ENCODE peak calls at places on chromosomes 1 and 21, in seven cellular contexts. M is AG04450; L is PC-3; J is stimulated activated CD4-positive, alpha-beta T cell treated with anti-CD3 and anti-CD28 coated beads, TNF-alpha, amount 100 ng/mL, for 4 hours; X is brain microvascular endothelial cell; D is kidney tubule cell; F is NCI-H2081. G is an unnamed sample.

GRCh38 chr1:27290586-27290985 is 31.4 kb upstream of the TMEM222 start:
- DNase-seq in M (no peak), F (no peak), D (no peak), X (no peak), L (no peak), J (no peak), G (no peak)

GRCh38 chr1:8858112-8858668 is 20.3 kb downstream of the ENO1 start:
- DNase-seq in X (peak; percentile 88), D (peak; percentile 84), M (no peak), F (no peak), L (peak; percentile 80), J (no peak), G (no peak)

GRCh38 chr1:24902471-24902891 is 27.6 kb downstream of the RUNX3 start:
- DNase-seq in L (no peak), J (no peak), M (no peak), X (no peak), F (no peak), D (no peak), G (no peak)

GRCh38 chr1:36602189-36602588 is 119.5 kb upstream of the CSF3R start:
- DNase-seq in M (no peak), L (no peak), D (no peak), F (peak; percentile 60), X (no peak), J (no peak), G (no peak)

GRCh38 chr1:88698140-88698539 is 14.1 kb downstream of the PKN2 start:
- DNase-seq in M (no peak), X (peak; percentile 9), L (peak; percentile 28), J (no peak), F (no peak), D (no peak), G (no peak)

GRCh38 chr21:36813071-36813470 is 114.2 kb downstream of the SIM2 start:
- DNase-seq in D (no peak), F (no peak), L (no peak), M (no peak), J (no peak), X (no peak), G (peak; percentile 65)

GRCh38 chr1:197924516-197925123 is 7.4 kb downstream of the LHX9 start:
- DNase-seq in X (no peak), M (peak; percentile 16), D (peak; percentile 66), F (peak; percentile 59), L (peak; percentile 68), J (no peak), G (no peak)

GRCh38 chr1:201882665-201883132 is 6.0 kb upstream of the SHISA4 start:
- DNase-seq in D (peak; percentile 78), L (peak; percentile 85), F (no peak), J (no peak), M (no peak), X (peak; percentile 60), G (peak; percentile 43)

GRCh38 chr21:44378646-44379581 is 25.5 kb downstream of the TRPM2 start:
- DNase-seq in X (no peak), J (no peak), M (no peak), D (no peak), L (no peak), F (no peak), G (no peak)

GRCh38 chr1:22332166-22332717 is 119.4 kb upstream of the ZBTB40 start:
- DNase-seq in X (no peak), L (no peak), D (no peak), J (no peak), F (no peak), M (no peak), G (no peak)

GRCh38 chr1:197129698-197130097 is 16.8 kb downstream of the ASPM start:
- DNase-seq in F (no peak), M (no peak), L (no peak), J (no peak), X (no peak), D (no peak), G (no peak)